ENCODE peak calls at places on chromosomes 13 and 19, in ten cellular contexts. H is hippocampal formation, M is PC-9, J is tibial artery, T is IMR-90, P is left colon, X is lung microvascular endothelial cell, I is aorta, O is epithelial cell of esophagus, L is GM23248. N is an unnamed sample.

GRCh38 chr19:5691930-5692784 is 2.1 kb downstream of the RPL36 start:
- DNase-seq in O (peak), T (peak), H (no peak), X (no peak), M (no peak), J (no peak), I (no peak), P (peak), L (peak), N (no peak)

GRCh38 chr13:83940742-83941141 is 58.5 kb upstream of the SLITRK1 start:
- DNase-seq in L (peak), X (no peak), H (no peak), I (no peak), M (no peak), P (no peak), O (peak), T (no peak), J (no peak), N (no peak)

GRCh38 chr13:106533940-106534843 is 1.3 kb downstream of the EFNB2 start:
- DNase-seq in J (peak), L (peak), H (peak), O (peak), M (peak), X (peak), P (no peak), I (peak), T (peak), N (peak)

GRCh38 chr13:100394005-100394695 is 194.4 kb downstream of the GGACT start:
- DNase-seq in P (no peak), J (no peak), M (no peak), I (no peak), O (no peak), H (no peak), L (peak), X (no peak), T (peak), N (no peak)

GRCh38 chr19:50261446-50261970 is 58.1 kb downstream of the MYH14 start:
- DNase-seq in L (no peak), H (no peak), T (no peak), O (no peak), M (no peak), J (no peak), I (no peak), P (no peak), X (no peak), N (no peak)

GRCh38 chr19:1763648-1764292 is 10.5 kb downstream of the ONECUT3 start:
- DNase-seq in P (no peak), M (no peak), O (no peak), H (no peak), L (no peak), T (no peak), J (no peak), X (no peak), I (no peak), N (no peak)

GRCh38 chr13:109243311-109243951 is 543.0 kb downstream of the IRS2 start:
- DNase-seq in M (peak), X (peak), L (peak), J (no peak), P (no peak), I (no peak), T (peak), O (peak), H (no peak), N (no peak)

GRCh38 chr13:112728375-112729126 is 38.7 kb downstream of the ATP11A start:
- DNase-seq in H (no peak), T (no peak), J (no peak), O (no peak), L (no peak), I (no peak), P (no peak), M (no peak), X (no peak), N (no peak)

GRCh38 chr13:23788459-23788858 is 100.7 kb downstream of the MIPEP start:
- DNase-seq in X (no peak), I (no peak), J (no peak), L (no peak), O (no peak), H (no peak), P (no peak), T (peak), M (no peak), N (no peak)